ENCODE peak calls at places on chromosomes 7 and 10, in seven cellular contexts. One of them, this sample, is unnamed.

GRCh38 chr10:8051109-8051781 is 3.2 kb upstream of the GATA3 start:
- DNase-seq in upper lobe of right lung: no peak
- DNase-seq in GM12878: no peak
- DNase-seq in endodermal cell: peak; percentile 89
- DNase-seq in lung: no peak
- DNase-seq in thyroid gland: no peak
- DNase-seq in lower lobe of right lung: no peak
- DNase-seq in this sample: no peak

GRCh38 chr7:37353949-37354660 is 94.6 kb downstream of the ELMO1 start:
- DNase-seq in upper lobe of right lung: no peak
- DNase-seq in GM12878: no peak
- DNase-seq in endodermal cell: no peak
- DNase-seq in lung: no peak
- DNase-seq in thyroid gland: no peak
- DNase-seq in lower lobe of right lung: no peak
- DNase-seq in this sample: no peak

GRCh38 chr10:122504551-122504950 is 43.2 kb downstream of the HTRA1 start:
- DNase-seq in upper lobe of right lung: peak; percentile 90
- DNase-seq in GM12878: no peak
- DNase-seq in endodermal cell: no peak
- DNase-seq in lung: peak; percentile 83
- DNase-seq in thyroid gland: peak; percentile 94
- DNase-seq in lower lobe of right lung: peak; percentile 84
- DNase-seq in this sample: peak; percentile 84

GRCh38 chr7:133910761-133911160 is 216.4 kb upstream of the LRGUK start:
- DNase-seq in upper lobe of right lung: no peak
- DNase-seq in GM12878: no peak
- DNase-seq in endodermal cell: no peak
- DNase-seq in lung: no peak
- DNase-seq in thyroid gland: no peak
- DNase-seq in lower lobe of right lung: no peak
- DNase-seq in this sample: no peak

GRCh38 chr10:69438531-69439349 is 12.5 kb upstream of the TSPAN15 start:
- DNase-seq in upper lobe of right lung: peak; percentile 50
- DNase-seq in GM12878: no peak
- DNase-seq in endodermal cell: no peak
- DNase-seq in lung: no peak
- DNase-seq in thyroid gland: no peak
- DNase-seq in lower lobe of right lung: no peak
- DNase-seq in this sample: no peak

GRCh38 chr10:89159761-89160160 is 47.4 kb downstream of the CH25H start:
- DNase-seq in upper lobe of right lung: no peak
- DNase-seq in GM12878: no peak
- DNase-seq in endodermal cell: no peak
- DNase-seq in lung: no peak
- DNase-seq in thyroid gland: no peak
- DNase-seq in lower lobe of right lung: no peak
- DNase-seq in this sample: no peak

GRCh38 chr7:102273749-102274712 is 12.6 kb upstream of the SH2B2 start:
- DNase-seq in upper lobe of right lung: no peak
- DNase-seq in GM12878: no peak
- DNase-seq in endodermal cell: no peak
- DNase-seq in lung: no peak
- DNase-seq in thyroid gland: no peak
- DNase-seq in lower lobe of right lung: no peak
- DNase-seq in this sample: peak; percentile 37

GRCh38 chr7:28481131-28481926 is 69.0 kb downstream of the CREB5 start:
- DNase-seq in upper lobe of right lung: no peak
- DNase-seq in GM12878: peak; percentile 85
- DNase-seq in endodermal cell: no peak
- DNase-seq in lung: no peak
- DNase-seq in thyroid gland: no peak
- DNase-seq in lower lobe of right lung: no peak
- DNase-seq in this sample: peak; percentile 23

GRCh38 chr10:102475451-102476040 is 24.2 kb upstream of the C10orf95 start:
- DNase-seq in upper lobe of right lung: no peak
- DNase-seq in GM12878: no peak
- DNase-seq in endodermal cell: no peak
- DNase-seq in lung: no peak
- DNase-seq in thyroid gland: no peak
- DNase-seq in lower lobe of right lung: no peak
- DNase-seq in this sample: no peak

GRCh38 chr10:15719899-15720634 is at the start of gene ITGA8:
- DNase-seq in upper lobe of right lung: peak; percentile 64
- DNase-seq in GM12878: no peak
- DNase-seq in endodermal cell: peak; percentile 86
- DNase-seq in lung: no peak
- DNase-seq in thyroid gland: no peak
- DNase-seq in lower lobe of right lung: no peak
- DNase-seq in this sample: no peak

GRCh38 chr7:1595636-1596035 is 25.8 kb upstream of the PSMG3 start:
- DNase-seq in upper lobe of right lung: no peak
- DNase-seq in GM12878: no peak
- DNase-seq in endodermal cell: no peak
- DNase-seq in lung: no peak
- DNase-seq in thyroid gland: no peak
- DNase-seq in lower lobe of right lung: no peak
- DNase-seq in this sample: no peak

GRCh38 chr7:5549096-5549896 is 125.7 kb upstream of the TNRC18 start:
- DNase-seq in upper lobe of right lung: no peak
- DNase-seq in GM12878: no peak
- DNase-seq in endodermal cell: peak; percentile 73
- DNase-seq in lung: peak; percentile 53
- DNase-seq in thyroid gland: peak; percentile 12
- DNase-seq in lower lobe of right lung: peak; percentile 67
- DNase-seq in this sample: no peak

GRCh38 chr7:80412842-80413241 is 99.0 kb downstream of the GNAT3 start:
- DNase-seq in upper lobe of right lung: no peak
- DNase-seq in GM12878: no peak
- DNase-seq in endodermal cell: no peak
- DNase-seq in lung: no peak
- DNase-seq in thyroid gland: no peak
- DNase-seq in lower lobe of right lung: no peak
- DNase-seq in this sample: no peak

GRCh38 chr10:21935439-21936023 is 68.0 kb downstream of the DNAJC1 start:
- DNase-seq in upper lobe of right lung: no peak
- DNase-seq in GM12878: no peak
- DNase-seq in endodermal cell: no peak
- DNase-seq in lung: no peak
- DNase-seq in thyroid gland: no peak
- DNase-seq in lower lobe of right lung: no peak
- DNase-seq in this sample: no peak

GRCh38 chr7:135976312-135977019 is 693 bp downstream of the MTPN start:
- DNase-seq in upper lobe of right lung: no peak
- DNase-seq in GM12878: no peak
- DNase-seq in endodermal cell: no peak
- DNase-seq in lung: no peak
- DNase-seq in thyroid gland: peak; percentile 41
- DNase-seq in lower lobe of right lung: no peak
- DNase-seq in this sample: no peak

GRCh38 chr10:44033008-44033407 is 351.9 kb downstream of the CXCL12 start:
- DNase-seq in upper lobe of right lung: no peak
- DNase-seq in GM12878: no peak
- DNase-seq in endodermal cell: no peak
- DNase-seq in lung: no peak
- DNase-seq in thyroid gland: no peak
- DNase-seq in lower lobe of right lung: no peak
- DNase-seq in this sample: no peak

GRCh38 chr10:77531441-77532001 is 106.1 kb downstream of the KCNMA1 start:
- DNase-seq in upper lobe of right lung: no peak
- DNase-seq in GM12878: no peak
- DNase-seq in endodermal cell: no peak
- DNase-seq in lung: no peak
- DNase-seq in thyroid gland: no peak
- DNase-seq in lower lobe of right lung: peak; percentile 60
- DNase-seq in this sample: peak; percentile 50

GRCh38 chr10:118800920-118801319 is 46.1 kb upstream of the CACUL1 start:
- DNase-seq in upper lobe of right lung: peak; percentile 58
- DNase-seq in GM12878: no peak
- DNase-seq in endodermal cell: no peak
- DNase-seq in lung: no peak
- DNase-seq in thyroid gland: peak; percentile 65
- DNase-seq in lower lobe of right lung: no peak
- DNase-seq in this sample: no peak

GRCh38 chr7:151687523-151688235 is 168.0 kb upstream of the RHEB start:
- DNase-seq in upper lobe of right lung: peak; percentile 82
- DNase-seq in GM12878: no peak
- DNase-seq in endodermal cell: peak; percentile 93
- DNase-seq in lung: peak; percentile 88
- DNase-seq in thyroid gland: peak; percentile 72
- DNase-seq in lower lobe of right lung: peak; percentile 73
- DNase-seq in this sample: peak; percentile 91

GRCh38 chr10:119441151-119441821 is 101.2 kb downstream of the RGS10 start:
- DNase-seq in upper lobe of right lung: peak; percentile 60
- DNase-seq in GM12878: no peak
- DNase-seq in endodermal cell: no peak
- DNase-seq in lung: no peak
- DNase-seq in thyroid gland: no peak
- DNase-seq in lower lobe of right lung: peak; percentile 43
- DNase-seq in this sample: peak; percentile 43

GRCh38 chr10:78470267-78471103 is 436.8 kb downstream of the RPS24 start:
- DNase-seq in upper lobe of right lung: no peak
- DNase-seq in GM12878: no peak
- DNase-seq in endodermal cell: no peak
- DNase-seq in lung: no peak
- DNase-seq in thyroid gland: peak; percentile 93
- DNase-seq in lower lobe of right lung: no peak
- DNase-seq in this sample: no peak

GRCh38 chr10:23197416-23197861 is 5.3 kb downstream of the PTF1A start:
- DNase-seq in upper lobe of right lung: no peak
- DNase-seq in GM12878: no peak
- DNase-seq in endodermal cell: peak; percentile 52
- DNase-seq in lung: no peak
- DNase-seq in thyroid gland: no peak
- DNase-seq in lower lobe of right lung: no peak
- DNase-seq in this sample: no peak

DNA sequence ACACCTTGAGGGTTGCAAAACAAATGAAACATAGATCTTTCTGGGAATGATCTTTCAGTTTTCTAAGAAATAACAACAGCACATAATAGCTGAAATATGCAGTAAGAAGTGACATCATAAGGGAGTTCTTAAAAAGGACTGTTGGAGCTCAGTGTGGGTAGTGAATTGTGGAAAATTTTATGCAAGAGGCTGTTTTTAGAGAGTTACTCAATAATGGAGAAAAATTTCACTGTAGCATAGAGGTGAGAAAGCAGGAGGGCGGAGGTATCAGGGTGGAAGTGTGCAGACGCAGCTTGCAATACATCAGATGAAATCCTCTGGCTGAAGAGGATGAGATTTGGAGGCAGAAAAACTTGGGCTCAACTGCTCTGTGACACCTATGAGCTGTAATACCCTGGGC is 9.3 kb downstream of the PPP1R17 start:
- DNase-seq in upper lobe of right lung: no peak
- DNase-seq in GM12878: no peak
- DNase-seq in endodermal cell: no peak
- DNase-seq in lung: no peak
- DNase-seq in thyroid gland: no peak
- DNase-seq in lower lobe of right lung: no peak
- DNase-seq in this sample: no peak
- H3K27ac ChIP-seq in upper lobe of right lung: no peak overlapping the region
- H3K27ac ChIP-seq in GM12878: no peak overlapping the region
- H3K27ac ChIP-seq in endodermal cell: no peak overlapping the region
- H3K27ac ChIP-seq in lung: no peak overlapping the region
- H3K27ac ChIP-seq in thyroid gland: no peak overlapping the region
- H3K27ac ChIP-seq in lower lobe of right lung: no peak overlapping the region
- H3K27ac ChIP-seq in this sample: no peak overlapping the region

DNA sequence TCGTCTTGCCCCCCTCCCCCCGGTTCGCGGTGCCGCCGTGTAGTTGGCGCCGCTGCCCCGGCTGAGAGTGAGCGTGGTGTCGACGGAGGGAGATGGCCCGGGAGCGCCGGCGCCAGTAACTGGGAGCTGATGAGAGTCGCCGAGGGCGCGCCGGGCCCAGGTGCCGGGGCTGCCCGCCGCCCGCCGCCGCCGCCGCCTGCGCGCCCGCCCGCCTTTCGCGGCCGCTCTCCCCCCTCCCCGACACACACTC is 322 bp downstream of the WAC start:
- DNase-seq in upper lobe of right lung: no peak
- DNase-seq in GM12878: no peak
- DNase-seq in endodermal cell: no peak
- DNase-seq in lung: no peak
- DNase-seq in thyroid gland: no peak
- DNase-seq in lower lobe of right lung: no peak
- DNase-seq in this sample: no peak
- H3K4me3 ChIP-seq in upper lobe of right lung: peak overlapping the region; percentile 91
- H3K4me3 ChIP-seq in GM12878: peak overlapping the region; percentile 78
- H3K4me3 ChIP-seq in endodermal cell: no peak overlapping the region
- H3K4me3 ChIP-seq in lung: peak overlapping the region; percentile 99
- H3K4me3 ChIP-seq in thyroid gland: peak overlapping the region; percentile 92
- H3K4me3 ChIP-seq in lower lobe of right lung: peak overlapping the region; percentile 78
- H3K4me3 ChIP-seq in this sample: peak overlapping the region; percentile 86

GRCh38 chr10:133334495-133335237 is 2.0 kb downstream of the CALY start:
- DNase-seq in upper lobe of right lung: peak; percentile 68
- DNase-seq in GM12878: no peak
- DNase-seq in endodermal cell: peak; percentile 75
- DNase-seq in lung: no peak
- DNase-seq in thyroid gland: no peak
- DNase-seq in lower lobe of right lung: peak; percentile 51
- DNase-seq in this sample: no peak

GRCh38 chr10:133335238-133336122 is 1.2 kb downstream of the CALY start:
- DNase-seq in upper lobe of right lung: peak; percentile 76
- DNase-seq in GM12878: no peak
- DNase-seq in endodermal cell: peak; percentile 84
- DNase-seq in lung: no peak
- DNase-seq in thyroid gland: peak; percentile 58
- DNase-seq in lower lobe of right lung: peak; percentile 58
- DNase-seq in this sample: no peak

GRCh38 chr10:133338080-133339071 is 1.7 kb upstream of the CALY start:
- DNase-seq in upper lobe of right lung: no peak
- DNase-seq in GM12878: no peak
- DNase-seq in endodermal cell: no peak
- DNase-seq in lung: no peak
- DNase-seq in thyroid gland: no peak
- DNase-seq in lower lobe of right lung: no peak
- DNase-seq in this sample: no peak

GRCh38 chr10:133336131-133337078 is at the start of gene CALY:
- DNase-seq in upper lobe of right lung: peak; percentile 77
- DNase-seq in GM12878: no peak
- DNase-seq in endodermal cell: peak; percentile 80
- DNase-seq in lung: no peak
- DNase-seq in thyroid gland: peak; percentile 20
- DNase-seq in lower lobe of right lung: peak; percentile 43
- DNase-seq in this sample: no peak

GRCh38 chr10:133337079-133337725 is 506 bp upstream of the CALY start:
- DNase-seq in upper lobe of right lung: no peak
- DNase-seq in GM12878: no peak
- DNase-seq in endodermal cell: no peak
- DNase-seq in lung: no peak
- DNase-seq in thyroid gland: no peak
- DNase-seq in lower lobe of right lung: no peak
- DNase-seq in this sample: no peak
- H3K27me3 ChIP-seq in upper lobe of right lung: peaks cover 48% of the 10 kb centered on the region
- H3K27me3 ChIP-seq in GM12878: peaks cover 10% of the 10 kb centered on the region
- H3K27me3 ChIP-seq in endodermal cell: peaks cover 95% of the 10 kb centered on the region
- H3K27me3 ChIP-seq in lung: no peaks in the 10 kb centered on the region
- H3K27me3 ChIP-seq in thyroid gland: peaks cover 28% of the 10 kb centered on the region
- H3K27me3 ChIP-seq in lower lobe of right lung: peaks cover 43% of the 10 kb centered on the region
- H3K27me3 ChIP-seq in this sample: peaks cover 51% of the 10 kb centered on the region

GRCh38 chr7:29723599-29723998 is 82.7 kb upstream of the WIPF3 start:
- DNase-seq in upper lobe of right lung: no peak
- DNase-seq in GM12878: no peak
- DNase-seq in endodermal cell: no peak
- DNase-seq in lung: no peak
- DNase-seq in thyroid gland: no peak
- DNase-seq in lower lobe of right lung: no peak
- DNase-seq in this sample: no peak
- H3K27ac ChIP-seq in upper lobe of right lung: no peak overlapping the region
- H3K27ac ChIP-seq in GM12878: no peak overlapping the region
- H3K27ac ChIP-seq in endodermal cell: no peak overlapping the region
- H3K27ac ChIP-seq in lung: no peak overlapping the region
- H3K27ac ChIP-seq in thyroid gland: no peak overlapping the region
- H3K27ac ChIP-seq in lower lobe of right lung: no peak overlapping the region
- H3K27ac ChIP-seq in this sample: no peak overlapping the region